ENCODE peak calls at places on chromosomes 13 and 19, in eight cellular contexts. L, E, V, U, W, F, C and A are unnamed samples.
A peak's percentile ranks its signal among the peaks of the same experiment; 100 is the strongest.

GRCh38 chr13:99677388-99677951 is 176.2 kb downstream of the TM9SF2 start:
- DNase-seq in L (no peak), E (no peak), V (no peak), U (no peak), W (no peak), F (no peak), C (no peak), A (no peak)

GRCh38 chr13:95226932-95227718 is 74.1 kb downstream of the ABCC4 start:
- DNase-seq in L (no peak), E (no peak), V (no peak), U (no peak), W (no peak), F (no peak), C (no peak), A (peak; percentile 65)

GRCh38 chr13:73195091-73195490 is 136.3 kb downstream of the KLF5 start:
- DNase-seq in L (no peak), E (no peak), V (no peak), U (no peak), W (no peak), F (no peak), C (no peak), A (no peak)

GRCh38 chr19:5790573-5791520 is at the start of gene DUS3L:
- DNase-seq in L (peak; percentile 95), E (peak; percentile 99), V (peak; percentile 98), U (peak; percentile 98), W (peak; percentile 97), F (peak; percentile 99), C (peak; percentile 95), A (peak; percentile 95)

GRCh38 chr13:47679391-47679790 is 321.7 kb downstream of the SUCLA2 start:
- DNase-seq in L (no peak), E (no peak), V (no peak), U (no peak), W (no peak), F (peak; percentile 57), C (no peak), A (no peak)

GRCh38 chr13:104773775-104774174 is 1707.6 kb upstream of the SLC10A2 start:
- DNase-seq in L (no peak), E (no peak), V (no peak), U (no peak), W (no peak), F (peak; percentile 61), C (no peak), A (no peak)

GRCh38 chr13:110758195-110758594 is 44.7 kb downstream of the ING1 start:
- DNase-seq in L (no peak), E (no peak), V (no peak), U (no peak), W (no peak), F (peak; percentile 58), C (no peak), A (no peak)

GRCh38 chr19:29663861-29664752 is 1.2 kb upstream of the PLEKHF1 start:
- DNase-seq in L (no peak), E (no peak), V (peak; percentile 17), U (peak; percentile 19), W (no peak), F (no peak), C (no peak), A (no peak)

GRCh38 chr19:46299004-46299509 is 2.2 kb downstream of the HIF3A start:
- DNase-seq in L (no peak), E (peak; percentile 94), V (peak; percentile 95), U (peak; percentile 98), W (peak; percentile 92), F (peak; percentile 93), C (peak; percentile 98), A (no peak)

GRCh38 chr19:13521066-13521465 is 14.8 kb upstream of the CACNA1A start:
- DNase-seq in L (no peak), E (no peak), V (no peak), U (no peak), W (no peak), F (no peak), C (no peak), A (no peak)

GRCh38 chr19:38304352-38304865 is 358 bp downstream of the C19orf33 start:
- DNase-seq in L (no peak), E (no peak), V (no peak), U (no peak), W (no peak), F (no peak), C (no peak), A (no peak)

GRCh38 chr13:21639604-21640003 is 31.3 kb upstream of the FGF9 start:
- DNase-seq in L (no peak), E (no peak), V (no peak), U (no peak), W (no peak), F (no peak), C (no peak), A (no peak)

GRCh38 chr19:46902402-46902766 is 41.6 kb downstream of the ARHGAP35 start:
- DNase-seq in L (no peak), E (no peak), V (peak; percentile 42), U (no peak), W (peak; percentile 33), F (no peak), C (no peak), A (no peak)

GRCh38 chr13:113946409-113947181 is 27.3 kb downstream of the C13orf46 start:
- DNase-seq in L (no peak), E (no peak), V (no peak), U (peak; percentile 9), W (no peak), F (no peak), C (no peak), A (no peak)

GRCh38 chr13:84649853-84650252 is 767.6 kb upstream of the SLITRK1 start:
- DNase-seq in L (no peak), E (no peak), V (no peak), U (no peak), W (no peak), F (peak; percentile 14), C (no peak), A (no peak)

GRCh38 chr13:51278426-51279130 is 56.4 kb downstream of the FAM124A start:
- DNase-seq in L (no peak), E (no peak), V (no peak), U (no peak), W (no peak), F (no peak), C (no peak), A (no peak)

GRCh38 chr19:1826557-1827521 is 14.8 kb upstream of the ATP8B3 start:
- DNase-seq in L (no peak), E (peak; percentile 66), V (no peak), U (no peak), W (no peak), F (no peak), C (no peak), A (no peak)

GRCh38 chr19:13231663-13232062 is 81.5 kb downstream of the IER2 start:
- DNase-seq in L (no peak), E (no peak), V (no peak), U (no peak), W (no peak), F (no peak), C (no peak), A (no peak)

GRCh38 chr19:30074741-30075460 is 132.9 kb downstream of the URI1 start:
- DNase-seq in L (no peak), E (no peak), V (peak; percentile 15), U (no peak), W (no peak), F (no peak), C (no peak), A (no peak)

GRCh38 chr19:14434543-14435319 is 1.6 kb downstream of the PKN1 start:
- DNase-seq in L (no peak), E (peak; percentile 51), V (peak; percentile 78), U (peak; percentile 77), W (peak; percentile 37), F (peak; percentile 92), C (peak; percentile 65), A (no peak)

GRCh38 chr19:3656747-3657394 is 30.3 kb upstream of the CACTIN start:
- DNase-seq in L (no peak), E (no peak), V (no peak), U (no peak), W (no peak), F (no peak), C (no peak), A (no peak)
- TF ChIP-seq CTCF in L (no peak), E (no peak), V (no peak), U (no peak), W (no peak), F (no peak), C (no peak), A (no peak)

GRCh38 chr19:3969435-3970312 is 1.2 kb downstream of the DAPK3 start:
- DNase-seq in L (no peak), E (no peak), V (peak; percentile 61), U (peak; percentile 62), W (peak; percentile 31), F (peak; percentile 92), C (no peak), A (no peak)
- TF ChIP-seq CTCF in L (peak; percentile 31), E (no peak), V (no peak), U (no peak), W (no peak), F (peak; percentile 40), C (no peak), A (no peak)

GRCh38 chr19:43783636-43784035 is 2.9 kb upstream of the KCNN4 start:
- DNase-seq in L (no peak), E (no peak), V (no peak), U (no peak), W (no peak), F (no peak), C (no peak), A (no peak)

GRCh38 chr19:43782311-43782660 is 1.5 kb upstream of the KCNN4 start:
- DNase-seq in L (no peak), E (no peak), V (no peak), U (no peak), W (no peak), F (no peak), C (no peak), A (no peak)

GRCh38 chr19:43780706-43781525 is at the start of gene KCNN4:
- DNase-seq in L (no peak), E (no peak), V (no peak), U (no peak), W (no peak), F (peak; percentile 73), C (no peak), A (peak; percentile 82)

GRCh38 chr19:43782689-43783231 is 2.0 kb upstream of the KCNN4 start:
- DNase-seq in L (no peak), E (no peak), V (no peak), U (no peak), W (peak; percentile 65), F (no peak), C (no peak), A (no peak)

DNA sequence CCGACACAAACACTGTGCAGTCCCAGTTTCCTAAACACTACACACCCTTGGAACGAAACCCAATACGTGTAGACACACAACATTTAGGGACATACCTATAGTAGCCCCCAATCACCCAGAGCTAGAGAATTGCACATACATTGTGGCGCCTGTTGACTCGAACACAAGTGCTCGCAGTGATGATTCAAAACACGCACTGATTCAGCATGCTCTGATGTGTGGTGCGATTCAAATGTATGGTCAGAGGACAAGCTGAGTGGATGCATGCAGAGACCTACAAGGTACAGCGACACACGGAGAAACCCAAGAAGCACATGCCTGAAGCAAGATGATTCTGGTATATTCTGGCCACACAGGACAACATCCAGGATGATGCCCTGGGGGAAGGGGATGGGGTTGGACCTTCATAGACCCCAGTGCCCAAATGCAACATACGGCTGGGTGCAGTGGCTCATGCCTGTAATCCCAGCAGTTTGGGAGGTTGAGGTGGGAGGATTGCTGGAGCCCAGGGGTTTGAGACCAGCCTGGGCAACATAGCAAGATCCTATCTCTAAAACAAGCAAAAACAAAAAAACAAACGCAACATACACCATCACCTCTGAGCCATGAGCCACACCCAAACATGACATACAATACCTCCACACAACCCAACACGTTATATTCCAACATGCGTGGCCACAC is 997 bp upstream of the KCNN4 start:
- DNase-seq in L (no peak), E (no peak), V (no peak), U (no peak), W (no peak), F (no peak), C (no peak), A (no peak)
- TF ChIP-seq CTCF in L (no peak), E (no peak), V (no peak), U (no peak), W (no peak), F (no peak), C (no peak), A (no peak)

GRCh38 chr13:44438234-44438579 is 64.6 kb downstream of the SERP2 start:
- DNase-seq in L (no peak), E (no peak), V (no peak), U (no peak), W (no peak), F (no peak), C (no peak), A (no peak)
- TF ChIP-seq CTCF in L (no peak), E (no peak), V (no peak), U (no peak), W (no peak), F (peak; percentile 24), C (peak; percentile 4), A (no peak)